ENCODE peak calls at places on chromosome 14, in seven cellular contexts. X, P, B, T, M, G and A are unnamed samples.
A peak's percentile ranks its signal among the peaks of the same experiment; 100 is the strongest.

GRCh38 chr14:100634026-100634425 is 46.8 kb upstream of the BEGAIN start:
- DNase-seq in M (no peak), X (no peak), T (no peak), G (no peak), B (no peak), P (no peak), A (no peak)

GRCh38 chr14:103817595-103817994 is 29.8 kb downstream of the PPP1R13B start:
- DNase-seq in P (no peak), B (no peak), X (no peak), G (no peak), M (no peak), T (no peak), A (no peak)

GRCh38 chr14:94600148-94600545 is 12.0 kb upstream of the SERPINA3 start:
- DNase-seq in T (no peak), P (no peak), X (no peak), G (no peak), B (no peak), M (no peak), A (no peak)

GRCh38 chr14:96839251-96839650 is 42.1 kb downstream of the VRK1 start:
- DNase-seq in G (no peak), X (no peak), B (no peak), P (no peak), M (no peak), T (no peak), A (no peak)

GRCh38 chr14:27715561-27715960 is 1051.0 kb upstream of the FOXG1 start:
- DNase-seq in T (no peak), B (no peak), M (no peak), P (no peak), X (no peak), G (no peak), A (no peak)

GRCh38 chr14:20219033-20219432 is 4.5 kb upstream of the OR11H6 start:
- DNase-seq in M (no peak), G (no peak), P (no peak), T (no peak), X (no peak), B (no peak), A (no peak)

GRCh38 chr14:62662811-62663477 is 382.3 kb downstream of the KCNH5 start:
- DNase-seq in T (peak; percentile 55), G (no peak), B (peak; percentile 38), M (peak; percentile 4), P (no peak), X (no peak), A (no peak)

GRCh38 chr14:92647499-92648279 is 100.7 kb downstream of the LGMN start:
- DNase-seq in B (no peak), P (no peak), G (no peak), X (no peak), M (peak; percentile 59), T (no peak), A (no peak)

GRCh38 chr14:23175823-23176222 is 7.6 kb downstream of the SLC7A8 start:
- DNase-seq in T (no peak), M (peak; percentile 20), P (no peak), G (no peak), X (no peak), B (no peak), A (no peak)

GRCh38 chr14:97975960-97976359 is 1178.8 kb downstream of the VRK1 start:
- DNase-seq in X (no peak), P (no peak), G (no peak), B (no peak), T (no peak), M (no peak), A (no peak)
- H3K27ac ChIP-seq in X (no peak overlapping the region), P (no peak overlapping the region), G (peak overlapping the region; percentile 73), B (no peak overlapping the region), T (no peak overlapping the region), M (no peak overlapping the region), A (no peak overlapping the region)

DNA sequence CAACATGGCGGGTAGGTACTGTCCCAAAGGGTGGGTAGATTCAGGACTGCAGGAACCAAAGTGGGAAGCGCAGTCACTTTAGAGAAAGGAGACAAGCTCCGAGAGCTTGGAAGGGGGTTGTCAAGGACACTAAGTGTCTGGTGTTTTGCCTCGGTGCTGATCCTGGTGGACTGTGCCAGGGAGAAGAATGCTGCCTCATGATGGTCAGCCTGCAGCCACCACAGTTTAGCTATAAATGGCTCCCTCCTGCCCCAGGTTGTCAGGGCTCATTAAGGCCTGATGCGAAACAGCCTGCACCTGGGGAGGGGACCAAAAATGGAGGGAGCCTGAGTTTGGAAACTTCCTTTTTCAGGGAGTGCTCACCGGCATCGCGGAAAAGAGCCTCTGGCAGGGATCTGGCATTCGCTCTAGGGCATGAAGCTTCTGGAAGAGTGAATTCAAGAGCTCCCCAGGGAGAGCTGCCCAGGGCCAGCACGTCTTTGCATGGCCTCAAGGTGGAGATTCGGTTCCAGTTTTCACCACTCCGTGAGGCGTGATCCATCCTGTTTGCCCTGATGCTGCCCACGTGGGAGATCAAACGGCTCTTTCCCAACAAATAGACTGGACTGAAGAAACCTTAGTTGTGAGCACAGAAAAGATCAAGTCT is 164.0 kb downstream of the FOXN3 start:
- DNase-seq in T (peak; percentile 17), P (peak; percentile 46), G (no peak), X (no peak), M (peak; percentile 11), B (peak; percentile 48), A (no peak)
- TF ChIP-seq CTCF in T (peak; percentile 17), P (peak; percentile 28), G (no peak), X (peak; percentile 16), M (no peak), B (peak; percentile 45), A (no peak)

GRCh38 chr14:67622675-67623074 is 3.0 kb downstream of the ARG2 start:
- DNase-seq in X (no peak), T (peak; percentile 27), P (peak; percentile 57), M (peak; percentile 85), B (peak; percentile 73), G (no peak), A (no peak)
- H3K27ac ChIP-seq in X (peak overlapping the region; percentile 71), T (no peak overlapping the region), P (peak overlapping the region; percentile 89), M (no peak overlapping the region), B (no peak overlapping the region), G (peak overlapping the region; percentile 67), A (peak overlapping the region; percentile 42)

GRCh38 chr14:60275932-60276331 is 26.9 kb downstream of the PPM1A start:
- DNase-seq in P (no peak), T (no peak), B (no peak), X (no peak), M (no peak), G (no peak), A (no peak)
- TF ChIP-seq CTCF in P (no peak), T (no peak), B (no peak), X (no peak), M (no peak), G (no peak), A (no peak)

DNA sequence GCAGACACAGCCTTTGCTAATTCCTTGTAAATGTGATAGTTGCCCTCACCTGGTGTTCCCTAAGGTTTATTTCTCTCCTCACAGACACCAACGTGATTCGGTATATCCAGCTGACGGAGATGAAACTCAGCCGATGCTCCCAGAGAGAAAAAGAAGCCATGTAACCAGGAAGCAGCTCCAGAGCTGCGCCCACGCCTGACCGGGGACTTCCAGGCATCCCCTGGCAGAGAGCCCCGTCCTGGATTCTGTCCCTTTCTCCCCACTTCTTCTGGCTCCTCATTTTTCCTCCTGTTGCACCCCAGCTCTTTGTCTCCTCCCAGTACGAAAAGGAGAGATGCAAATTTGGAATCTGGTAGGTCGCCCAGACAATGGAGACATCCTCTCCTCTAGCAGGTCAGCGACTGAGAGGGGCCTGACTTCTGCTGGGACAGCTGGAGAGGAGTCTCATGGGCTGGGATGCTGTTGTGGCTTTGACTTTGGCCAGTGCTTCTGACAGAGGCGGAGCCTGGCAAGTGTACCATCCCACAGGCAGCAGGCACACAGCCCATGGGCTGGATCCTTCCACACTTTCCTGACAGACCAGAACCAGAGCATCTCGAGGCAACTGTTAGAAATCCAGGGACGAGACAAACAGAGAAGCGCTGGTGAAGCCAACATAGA is 29.4 kb downstream of the TTC9 start:
- DNase-seq in X (no peak), P (peak; percentile 39), B (no peak), M (no peak), G (no peak), T (no peak), A (no peak)
- H3K27ac ChIP-seq in X (no peak overlapping the region), P (no peak overlapping the region), B (no peak overlapping the region), M (no peak overlapping the region), G (no peak overlapping the region), T (no peak overlapping the region), A (no peak overlapping the region)

DNA sequence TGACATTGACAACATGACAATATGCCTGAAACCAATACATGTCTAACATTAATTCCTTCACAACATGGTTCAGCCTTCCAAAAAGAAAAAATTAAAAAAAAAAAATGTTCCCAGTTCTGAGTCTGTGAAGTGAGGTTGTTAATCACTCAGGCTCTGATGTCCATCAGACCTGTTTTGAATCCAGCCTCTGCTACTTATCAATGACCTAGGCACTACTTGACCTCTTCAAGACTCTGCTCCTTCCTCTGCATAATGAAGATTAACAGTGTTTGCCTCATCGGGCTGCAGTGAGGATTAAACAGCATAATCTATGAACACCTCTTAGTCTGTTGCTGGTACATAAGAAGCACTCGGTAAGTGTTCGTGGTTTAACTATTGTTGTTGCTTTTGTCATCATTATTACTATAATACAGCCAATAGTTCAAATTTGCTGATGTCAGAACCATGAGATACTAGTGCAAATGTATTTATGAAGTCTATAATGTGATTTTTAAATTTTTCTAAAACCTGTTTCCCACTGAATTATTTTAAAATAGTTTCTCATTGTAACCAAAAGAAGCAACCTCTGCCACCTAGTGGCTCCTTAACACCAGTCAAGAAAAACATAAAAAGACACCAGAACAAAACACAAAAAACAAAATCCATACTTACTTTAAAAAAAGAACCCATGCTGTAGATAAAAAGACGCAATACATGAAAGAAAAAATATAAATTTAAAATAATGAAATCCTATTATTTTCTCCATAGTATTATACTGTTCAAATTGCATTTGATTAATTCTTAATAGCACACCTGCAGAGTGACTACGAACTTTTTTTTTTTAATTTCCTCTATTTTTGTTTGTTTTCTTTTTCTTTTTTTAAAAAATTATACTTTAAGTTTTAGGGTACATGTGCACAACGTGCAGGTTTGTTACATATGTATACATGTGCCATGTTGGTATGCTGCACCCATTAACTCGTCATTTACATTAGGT is 20.3 kb upstream of the TMX1 start:
- DNase-seq in G (no peak), X (no peak), T (peak; percentile 50), B (no peak), M (peak; percentile 54), P (no peak), A (no peak)
- TF ChIP-seq CTCF in G (peak; percentile 39), X (peak; percentile 96), T (peak; percentile 80), B (peak; percentile 81), M (peak; percentile 68), P (peak; percentile 68), A (peak; percentile 75)

GRCh38 chr14:91005716-91006115 is 54.7 kb downstream of the RPS6KA5 start:
- DNase-seq in T (no peak), X (no peak), P (no peak), B (no peak), G (no peak), M (no peak), A (no peak)

GRCh38 chr14:91008759-91009409 is 51.6 kb downstream of the RPS6KA5 start:
- DNase-seq in T (peak; percentile 26), B (no peak), G (peak; percentile 65), P (no peak), X (no peak), M (no peak), A (no peak)

GRCh38 chr14:91010153-91010533 is 50.3 kb downstream of the RPS6KA5 start:
- DNase-seq in P (no peak), B (no peak), M (no peak), G (no peak), T (no peak), X (no peak), A (no peak)

GRCh38 chr14:91012050-91012449 is 48.4 kb downstream of the RPS6KA5 start:
- DNase-seq in P (no peak), T (no peak), G (no peak), X (no peak), B (no peak), M (no peak), A (no peak)

GRCh38 chr14:91009501-91010152 is 50.8 kb downstream of the RPS6KA5 start:
- DNase-seq in X (no peak), P (no peak), M (no peak), B (no peak), G (no peak), T (no peak), A (no peak)
- H3K27ac ChIP-seq in X (no peak overlapping the region), P (no peak overlapping the region), M (no peak overlapping the region), B (no peak overlapping the region), G (peak overlapping the region; percentile 29), T (no peak overlapping the region), A (no peak overlapping the region)